ENCODE peak calls at places on chromosomes 11 and 22, in four cellular contexts. S is GM12864, D is NCI-H460, Z is bronchial epithelial cell. U is an unnamed sample.

GRCh38 chr11:120385110-120385509 is 48.9 kb downstream of the ARHGEF12 start:
- DNase-seq in Z (no peak), D (no peak), S (no peak), U (no peak)

GRCh38 chr22:38832005-38832978 is 11.5 kb downstream of the NPTXR start:
- DNase-seq in Z (no peak), S (no peak), D (no peak), U (no peak)

GRCh38 chr11:131609317-131609716 is 238.9 kb downstream of the NTM start:
- DNase-seq in S (no peak), D (no peak), Z (peak), U (peak)

GRCh38 chr11:15816270-15816871 is 540.0 kb downstream of the SOX6 start:
- DNase-seq in Z (peak), D (no peak), S (no peak), U (no peak)

GRCh38 chr11:17822021-17822781 is 87.6 kb downstream of the KCNC1 start:
- DNase-seq in D (no peak), Z (peak), S (no peak), U (no peak)

GRCh38 chr11:78749243-78749730 is 174.6 kb upstream of the NARS2 start:
- DNase-seq in S (no peak), Z (no peak), D (no peak), U (no peak)

GRCh38 chr11:67022341-67022933 is 497 bp upstream of the SYT12 start:
- DNase-seq in Z (peak), S (no peak), D (no peak), U (no peak)

GRCh38 chr11:92443109-92443508 is 218.5 kb downstream of the FAT3 start:
- DNase-seq in S (no peak), Z (no peak), D (no peak), U (no peak)

GRCh38 chr11:76772100-76772782 is 10.9 kb upstream of the TSKU start:
- DNase-seq in Z (no peak), S (no peak), D (no peak), U (no peak)

GRCh38 chr11:126153006-126153405 is 58.4 kb downstream of the RPUSD4 start:
- DNase-seq in Z (no peak), S (no peak), D (no peak), U (no peak)

GRCh38 chr11:100978442-100978841 is 151.2 kb downstream of the PGR start:
- DNase-seq in D (no peak), S (no peak), Z (no peak), U (no peak)

GRCh38 chr11:122604626-122605025 is 50.9 kb upstream of the UBASH3B start:
- DNase-seq in D (no peak), Z (no peak), S (no peak), U (no peak)

GRCh38 chr22:45101828-45102227 is 61.9 kb upstream of the NUP50 start:
- DNase-seq in S (peak), Z (peak), D (no peak), U (no peak)

GRCh38 chr11:131809203-131809948 is 439.0 kb downstream of the NTM start:
- DNase-seq in D (no peak), Z (no peak), S (no peak), U (no peak)

GRCh38 chr11:74085542-74085892 is 76.6 kb upstream of the UCP3 start:
- DNase-seq in D (no peak), S (no peak), Z (no peak), U (no peak)

GRCh38 chr22:22709719-22710445 is 65.5 kb downstream of the GGTLC2 start:
- DNase-seq in S (no peak), D (no peak), Z (no peak), U (no peak)

GRCh38 chr11:129148487-129148886 is 43.6 kb downstream of the ARHGAP32 start:
- DNase-seq in Z (peak), D (no peak), S (no peak), U (no peak)

GRCh38 chr11:94513091-94513490 is 830 bp downstream of the C11orf97 start:
- DNase-seq in S (no peak), D (no peak), Z (peak), U (peak)

GRCh38 chr11:35478411-35479139 is 46.8 kb downstream of the PAMR1 start:
- DNase-seq in S (no peak), Z (no peak), D (no peak), U (no peak)

GRCh38 chr11:46275964-46276641 is 1.4 kb upstream of the CREB3L1 start:
- DNase-seq in S (no peak), Z (no peak), D (no peak), U (no peak)

GRCh38 chr22:30790366-30790765 is 95.7 kb downstream of the OSBP2 start:
- DNase-seq in S (no peak), Z (no peak), D (no peak), U (no peak)

GRCh38 chr11:66970808-66971442 is 4.2 kb upstream of the C11orf86 start:
- DNase-seq in D (peak), S (no peak), Z (peak), U (no peak)

GRCh38 chr22:27754247-27754887 is 47.2 kb downstream of the MN1 start:
- DNase-seq in S (no peak), Z (peak), D (no peak), U (no peak)

GRCh38 chr11:27281740-27282139 is 81.3 kb downstream of the CCDC34 start:
- DNase-seq in D (no peak), S (no peak), Z (no peak), U (no peak)

GRCh38 chr22:28051787-28052356 is 132.8 kb upstream of the PITPNB start:
- DNase-seq in D (peak), S (no peak), Z (peak), U (peak)

GRCh38 chr11:26134481-26135355 is 197.2 kb upstream of the ANO3 start:
- DNase-seq in Z (peak), D (peak), S (no peak), U (no peak)

U was measured in KG1.